ENCODE peak calls at places on chromosomes 7 and 10, in nine cellular contexts. F is heart left ventricle, Y is H1, Q is fibroblast of mammary gland, Z is epithelial cell of proximal tubule, D is AG10803, A is PC-3, R is GM10248, H is choroid plexus epithelial cell. I is an unnamed sample.

GRCh38 chr7:69827140-69827919 is 229.1 kb downstream of the AUTS2 start:
- DNase-seq in F (no peak), Y (no peak), Q (no peak), Z (no peak), D (no peak), A (no peak), R (no peak), H (no peak), I (no peak)

GRCh38 chr10:51986531-51986930 is 287.1 kb upstream of the CSTF2T start:
- DNase-seq in F (no peak), Y (no peak), Q (no peak), Z (no peak), D (no peak), A (peak), R (no peak), H (no peak), I (no peak)

GRCh38 chr10:91635401-91636400 is 2.8 kb upstream of the PPP1R3C start:
- DNase-seq in F (peak), Y (no peak), Q (peak), Z (no peak), D (peak), A (peak), R (peak), H (peak), I (peak)

GRCh38 chr7:104922187-104923009 is 91.6 kb upstream of the KMT2E start:
- DNase-seq in F (no peak), Y (no peak), Q (peak), Z (no peak), D (peak), A (no peak), R (no peak), H (peak), I (no peak)

GRCh38 chr10:88174391-88174790 is 311.0 kb downstream of the PTEN start:
- DNase-seq in F (no peak), Y (no peak), Q (no peak), Z (no peak), D (no peak), A (no peak), R (no peak), H (no peak), I (no peak)

GRCh38 chr10:33697016-33697415 is 362.5 kb upstream of the NRP1 start:
- DNase-seq in F (no peak), Y (no peak), Q (peak), Z (no peak), D (no peak), A (peak), R (no peak), H (no peak), I (no peak)

GRCh38 chr10:95388539-95388938 is 97.7 kb upstream of the PDLIM1 start:
- DNase-seq in F (no peak), Y (no peak), Q (peak), Z (no peak), D (no peak), A (peak), R (no peak), H (no peak), I (no peak)

GRCh38 chr10:77926566-77927342 is at the start of gene DLG5:
- DNase-seq in F (peak), Y (no peak), Q (peak), Z (no peak), D (peak), A (peak), R (peak), H (peak), I (peak)

GRCh38 chr7:13990319-13990983 is 985 bp upstream of the ETV1 start:
- DNase-seq in F (peak), Y (no peak), Q (peak), Z (peak), D (peak), A (peak), R (peak), H (peak), I (peak)

GRCh38 chr7:152313879-152314604 is 121.8 kb downstream of the KMT2C start:
- DNase-seq in F (no peak), Y (no peak), Q (peak), Z (peak), D (peak), A (peak), R (no peak), H (peak), I (no peak)

GRCh38 chr10:100812978-100813377 is 67.6 kb downstream of the PAX2 start:
- DNase-seq in F (no peak), Y (no peak), Q (no peak), Z (no peak), D (no peak), A (no peak), R (no peak), H (no peak), I (peak)

GRCh38 chr7:95781967-95782586 is 9.7 kb downstream of the DYNC1I1 start:
- DNase-seq in F (no peak), Y (no peak), Q (no peak), Z (no peak), D (no peak), A (peak), R (no peak), H (no peak), I (no peak)

DNA sequence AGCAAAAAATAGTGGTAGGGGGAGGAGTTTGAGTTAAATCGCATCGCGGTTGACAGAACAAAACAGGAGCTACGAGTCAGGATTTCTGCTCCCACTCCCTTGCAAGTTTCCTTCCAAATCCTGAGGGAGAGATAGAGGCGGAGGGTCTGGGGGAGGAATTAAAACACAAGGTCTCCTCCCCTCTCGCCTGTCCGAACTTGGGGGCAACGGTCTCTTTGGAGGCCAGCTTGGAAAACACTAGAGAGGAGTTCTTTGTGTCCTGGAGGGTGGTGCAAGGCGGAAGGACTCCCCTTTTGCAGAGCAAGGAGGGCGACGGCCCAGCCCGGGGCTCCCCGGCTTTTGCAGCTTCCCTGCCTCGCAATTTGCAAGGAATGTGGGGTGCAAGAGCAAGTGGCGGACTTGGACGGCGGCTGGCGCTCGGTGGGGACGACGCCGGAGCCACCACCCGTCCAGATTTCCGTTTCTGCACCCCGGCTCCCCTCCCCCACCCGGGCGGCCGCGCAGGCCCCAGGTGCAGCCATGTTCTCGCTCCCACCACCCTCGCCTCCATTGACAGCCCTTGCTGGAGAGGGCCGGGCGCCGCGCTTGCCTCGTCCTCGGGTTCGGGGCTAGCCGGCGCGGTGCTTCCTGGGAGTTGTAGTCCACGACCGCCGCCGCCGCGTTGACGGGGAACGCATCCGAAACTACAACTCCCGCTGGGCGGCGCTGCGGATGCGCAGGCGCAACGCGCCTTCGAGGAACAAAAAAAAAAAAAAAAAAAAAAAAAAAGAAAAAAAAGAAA is 417 bp upstream of the GTF2I start:
- DNase-seq in F (peak), Y (peak), Q (peak), Z (peak), D (peak), A (peak), R (peak), H (peak), I (peak)
- TF ChIP-seq CTCF in F (peak), Y (no peak), Q (no peak), Z (peak), D (peak), A (no peak), R (no peak), H (peak), I (no peak)

DNA sequence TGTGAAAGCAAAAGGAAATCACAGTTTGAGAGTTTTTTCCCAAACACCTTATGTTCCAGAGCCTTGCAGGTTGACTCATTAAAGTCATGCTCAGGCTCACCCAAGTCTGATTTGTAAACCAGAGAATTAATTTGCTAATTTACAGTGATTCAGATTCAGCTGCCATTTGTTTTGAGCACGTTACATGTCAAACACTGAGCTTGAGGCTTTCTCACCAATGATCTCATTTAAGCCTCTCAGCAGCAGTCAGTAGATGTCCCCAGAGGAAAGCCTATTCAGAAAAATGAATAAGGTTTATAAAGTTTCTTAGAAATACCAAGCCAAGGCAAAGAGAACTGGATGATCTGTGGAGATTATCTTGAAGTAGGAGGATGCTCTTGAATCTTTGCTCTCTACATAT is 420.4 kb downstream of the HTR7 start:
- DNase-seq in F (no peak), Y (no peak), Q (no peak), Z (no peak), D (no peak), A (no peak), R (no peak), H (peak), I (no peak)
- TF ChIP-seq CTCF in F (no peak), Y (no peak), Q (no peak), Z (peak), D (no peak), A (no peak), R (no peak), H (peak), I (no peak)

GRCh38 chr10:72335394-72336258 is 19.1 kb downstream of the DNAJB12 start:
- DNase-seq in F (peak), Y (no peak), Q (peak), Z (no peak), D (no peak), A (no peak), R (peak), H (peak), I (no peak)
- TF ChIP-seq CTCF in F (no peak), Y (no peak), Q (no peak), Z (no peak), D (no peak), A (no peak), R (peak), H (peak), I (no peak)

GRCh38 chr7:115676080-115676479 is 354.5 kb downstream of the TFEC start:
- DNase-seq in F (no peak), Y (no peak), Q (peak), Z (no peak), D (peak), A (peak), R (no peak), H (peak), I (peak)
- TF ChIP-seq CTCF in F (no peak), Y (peak), Q (peak), Z (peak), D (peak), A (peak), R (no peak), H (peak), I (peak)

GRCh38 chr7:155043756-155044155 is 26.4 kb upstream of the HTR5A start:
- DNase-seq in F (no peak), Y (no peak), Q (no peak), Z (no peak), D (no peak), A (no peak), R (no peak), H (no peak), I (no peak)
- TF ChIP-seq CTCF in F (no peak), Y (no peak), Q (no peak), Z (no peak), D (no peak), A (no peak), R (no peak), H (no peak), I (no peak)

I was measured in WERI-Rb-1.